ENCODE peak calls at places on chromosomes 5 and 9, in eight cellular contexts. W is lower lobe of right lung, U is A549, L is A673, G is AG10803, B is AG09319, M is fibroblast of the aortic adventitia, H is GM12865. O is an unnamed sample.

GRCh38 chr5:78320461-78320860 is 26.0 kb upstream of the AP3B1 start:
- DNase-seq in W (no peak), U (peak), L (peak), G (peak), B (no peak), M (peak), H (peak), O (peak)

GRCh38 chr9:83981126-83981871 is 694 bp downstream of the RMI1 start:
- DNase-seq in W (no peak), U (peak), L (peak), G (peak), B (no peak), M (peak), H (peak), O (peak)

GRCh38 chr9:137988701-137989100 is 111.1 kb downstream of the CACNA1B start:
- DNase-seq in W (no peak), U (no peak), L (no peak), G (no peak), B (no peak), M (no peak), H (no peak), O (no peak)

GRCh38 chr9:99601506-99601905 is 220.2 kb upstream of the NR4A3 start:
- DNase-seq in W (no peak), U (no peak), L (peak), G (no peak), B (no peak), M (peak), H (no peak), O (peak)

GRCh38 chr5:179044765-179045164 is 15.4 kb upstream of the ZNF354C start:
- DNase-seq in W (no peak), U (no peak), L (no peak), G (no peak), B (no peak), M (no peak), H (no peak), O (no peak)

GRCh38 chr5:2205596-2205995 is 322.9 kb upstream of the IRX4 start:
- DNase-seq in W (no peak), U (no peak), L (no peak), G (no peak), B (no peak), M (no peak), H (no peak), O (no peak)

GRCh38 chr5:6163913-6164312 is 214.4 kb downstream of the MED10 start:
- DNase-seq in W (no peak), U (no peak), L (no peak), G (no peak), B (no peak), M (no peak), H (no peak), O (no peak)

GRCh38 chr5:167814828-167815227 is 476.6 kb upstream of the WWC1 start:
- DNase-seq in W (no peak), U (no peak), L (no peak), G (peak), B (peak), M (peak), H (no peak), O (peak)

GRCh38 chr5:181194489-181195248 is 10.3 kb downstream of the TRIM7 start:
- DNase-seq in W (no peak), U (no peak), L (no peak), G (no peak), B (no peak), M (no peak), H (no peak), O (no peak)

GRCh38 chr5:176849611-176850227 is 39.4 kb downstream of the UNC5A start:
- DNase-seq in W (no peak), U (no peak), L (no peak), G (no peak), B (no peak), M (no peak), H (no peak), O (no peak)

DNA sequence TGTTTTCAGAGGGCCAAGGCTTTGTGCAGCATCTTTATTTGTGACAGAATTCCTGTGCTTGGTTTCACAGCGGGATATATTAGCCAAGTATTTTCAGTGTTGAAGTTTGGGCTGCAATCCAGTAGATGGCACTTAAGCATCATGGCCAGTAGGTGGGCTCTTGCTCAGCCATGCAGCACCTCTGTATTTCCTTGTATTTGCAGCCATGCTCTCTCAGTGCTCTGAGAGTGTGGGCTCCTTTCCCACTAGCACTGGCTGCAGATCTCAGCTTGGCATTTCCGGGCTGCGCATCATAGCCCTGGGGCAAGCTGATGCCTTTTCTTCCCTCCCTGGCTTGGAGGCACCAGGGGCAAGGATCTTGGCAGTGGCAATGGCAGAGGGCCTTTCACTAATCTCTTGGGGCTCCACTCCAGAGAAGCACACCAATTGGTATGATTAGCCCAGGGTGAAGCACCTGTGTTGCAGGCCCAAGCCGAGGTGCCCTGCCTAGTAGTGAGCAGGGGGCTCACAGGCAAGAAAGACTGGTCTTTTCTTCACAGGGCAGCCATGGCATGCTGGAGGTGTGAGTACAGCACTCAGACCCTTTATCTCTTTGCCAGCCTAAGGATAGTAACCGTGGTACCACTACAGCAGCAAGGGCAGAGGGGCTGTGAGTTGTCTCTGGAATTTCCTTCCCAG is 48.3 kb downstream of the SLCO6A1 start:
- DNase-seq in W (no peak), U (peak), L (peak), G (no peak), B (no peak), M (peak), H (peak), O (no peak)
- TF ChIP-seq CTCF in W (no peak), U (no peak), L (peak), G (peak), B (no peak), M (no peak), H (peak), O (no peak)

GRCh38 chr9:93164085-93164484 is 19.9 kb upstream of the WNK2 start:
- DNase-seq in W (no peak), U (no peak), L (no peak), G (no peak), B (no peak), M (no peak), H (no peak), O (no peak)
- TF ChIP-seq CTCF in W (no peak), U (no peak), L (no peak), G (no peak), B (no peak), M (no peak), H (no peak), O (no peak)

GRCh38 chr5:15183520-15183919 is 311.9 kb upstream of the ANKH start:
- DNase-seq in W (no peak), U (peak), L (peak), G (peak), B (no peak), M (peak), H (no peak), O (peak)
- TF ChIP-seq CTCF in W (peak), U (peak), L (peak), G (peak), B (peak), M (peak), H (no peak), O (peak)

GRCh38 chr9:114137831-114138230 is 17.5 kb upstream of the COL27A1 start:
- DNase-seq in W (no peak), U (no peak), L (no peak), G (no peak), B (no peak), M (no peak), H (no peak), O (no peak)
- TF ChIP-seq CTCF in W (no peak), U (no peak), L (no peak), G (no peak), B (no peak), M (no peak), H (no peak), O (no peak)

DNA sequence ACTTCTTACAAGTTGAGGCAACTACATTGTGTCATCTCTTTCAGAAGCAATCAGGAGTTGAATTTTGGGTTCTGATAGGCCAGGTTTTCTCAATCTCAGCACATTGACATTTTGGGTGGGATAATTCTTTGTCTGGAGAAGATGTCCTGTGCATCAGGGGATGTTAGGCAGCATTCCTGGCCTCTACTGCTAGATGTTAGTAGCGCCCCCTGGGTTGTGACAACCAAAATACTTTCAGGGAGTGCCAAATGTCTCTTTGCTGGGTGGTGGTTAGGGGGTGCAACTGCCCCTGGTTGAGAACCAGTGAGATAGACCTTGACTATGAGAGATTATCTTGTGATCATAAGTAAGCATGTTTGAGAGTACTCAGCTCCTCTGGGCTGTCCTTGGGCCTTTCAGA is 164.3 kb upstream of the KLF9 start:
- DNase-seq in W (no peak), U (no peak), L (no peak), G (no peak), B (no peak), M (no peak), H (no peak), O (no peak)
- TF ChIP-seq CTCF in W (no peak), U (no peak), L (peak), G (no peak), B (no peak), M (no peak), H (peak), O (no peak)

DNA sequence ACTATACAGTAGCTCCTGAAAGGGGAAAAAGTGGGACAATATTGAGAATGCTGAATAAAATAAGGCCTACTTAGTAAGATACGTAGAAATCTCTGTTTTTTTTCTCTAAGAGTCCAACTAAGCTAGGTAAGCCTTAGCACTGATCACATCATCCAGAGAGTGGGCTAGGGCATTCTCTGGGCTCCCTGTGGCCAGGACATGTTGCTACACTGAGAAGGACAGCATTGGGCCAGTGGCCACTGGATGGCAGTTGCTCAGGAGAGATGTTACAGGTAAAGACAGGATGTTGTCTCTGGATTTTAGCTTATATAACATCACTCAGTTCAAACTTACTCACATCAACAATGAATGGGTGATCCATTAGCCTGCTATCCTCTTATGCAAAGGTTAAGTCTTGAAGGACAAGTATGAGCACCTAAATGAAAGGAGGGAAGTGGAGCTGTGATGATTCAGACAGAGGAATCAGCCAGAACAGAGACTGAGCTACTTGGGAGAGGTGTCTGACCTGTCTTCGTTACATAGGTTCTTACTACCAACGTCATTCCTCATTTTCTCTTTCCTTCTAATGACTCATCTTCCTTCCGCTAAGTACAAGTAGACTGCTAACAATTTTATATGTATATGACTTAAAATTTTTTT is 226.6 kb upstream of the ADCY2 start:
- DNase-seq in W (no peak), U (no peak), L (no peak), G (no peak), B (no peak), M (no peak), H (no peak), O (no peak)
- TF ChIP-seq CTCF in W (no peak), U (no peak), L (no peak), G (no peak), B (no peak), M (no peak), H (no peak), O (no peak)

DNA sequence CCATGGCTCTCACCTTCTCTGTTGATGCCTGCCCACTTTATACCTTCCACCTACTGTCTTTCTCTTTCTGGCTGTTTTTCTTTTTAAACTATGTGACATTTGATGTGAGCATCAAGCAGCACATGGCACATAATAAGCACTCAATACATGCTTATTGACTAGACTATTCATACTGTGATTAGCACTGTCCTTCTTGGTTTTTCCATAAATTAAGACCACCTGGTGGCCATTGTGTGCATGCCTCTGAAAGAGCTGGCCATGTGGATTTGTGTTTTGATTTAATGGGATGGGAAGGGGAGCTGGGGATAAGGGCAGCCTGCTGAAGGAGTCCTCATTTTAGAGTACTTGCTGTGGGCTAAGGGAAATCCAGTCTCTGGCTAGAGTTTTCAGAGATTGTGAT is 79.4 kb downstream of the ARHGEF28 start:
- DNase-seq in W (no peak), U (no peak), L (no peak), G (no peak), B (no peak), M (no peak), H (no peak), O (no peak)
- TF ChIP-seq CTCF in W (no peak), U (no peak), L (no peak), G (no peak), B (no peak), M (no peak), H (no peak), O (peak)

GRCh38 chr9:90428517-90428916 is 214.1 kb downstream of the DIRAS2 start:
- DNase-seq in W (no peak), U (no peak), L (no peak), G (no peak), B (no peak), M (no peak), H (no peak), O (no peak)

GRCh38 chr9:90433398-90433890 is 209.2 kb downstream of the DIRAS2 start:
- DNase-seq in W (peak), U (peak), L (peak), G (peak), B (no peak), M (no peak), H (no peak), O (peak)

GRCh38 chr9:90432951-90433350 is 209.7 kb downstream of the DIRAS2 start:
- DNase-seq in W (no peak), U (peak), L (no peak), G (no peak), B (no peak), M (no peak), H (no peak), O (no peak)
- TF ChIP-seq CTCF in W (no peak), U (no peak), L (no peak), G (no peak), B (no peak), M (no peak), H (no peak), O (no peak)

GRCh38 chr5:151680944-151681427 is 5.7 kb downstream of the SPARC start:
- DNase-seq in W (no peak), U (no peak), L (no peak), G (peak), B (no peak), M (peak), H (no peak), O (peak)
- TF ChIP-seq CTCF in W (no peak), U (no peak), L (no peak), G (no peak), B (no peak), M (no peak), H (no peak), O (no peak)

O was measured in fibroblast of villous mesenchyme.